ENCODE peak calls at places on chromosomes 7 and 10, in seven cellular contexts. D, Q, C, B, V, Z and H are unnamed samples.

GRCh38 chr10:93756128-93756517 is 1.6 kb upstream of the LGI1 start:
- DNase-seq in D (no peak), Q (no peak), C (no peak), B (no peak), V (no peak), Z (no peak), H (no peak)

GRCh38 chr10:31166606-31167005 is 134.9 kb upstream of the ZNF438 start:
- DNase-seq in D (no peak), Q (no peak), C (no peak), B (no peak), V (no peak), Z (peak; percentile 28), H (no peak)

GRCh38 chr7:94823952-94824351 is 83.4 kb upstream of the PPP1R9A start:
- DNase-seq in D (no peak), Q (no peak), C (no peak), B (peak; percentile 63), V (no peak), Z (peak; percentile 1), H (no peak)

GRCh38 chr7:40959955-40960354 is 742.9 kb downstream of the INHBA start:
- DNase-seq in D (no peak), Q (no peak), C (no peak), B (no peak), V (no peak), Z (no peak), H (no peak)

GRCh38 chr7:140752533-140752932 is 56.0 kb downstream of the NDUFB2 start:
- DNase-seq in D (no peak), Q (no peak), C (no peak), B (no peak), V (no peak), Z (no peak), H (no peak)

GRCh38 chr10:4512557-4513286 is 313.3 kb upstream of the AKR1E2 start:
- DNase-seq in D (no peak), Q (peak; percentile 44), C (peak; percentile 26), B (peak; percentile 75), V (no peak), Z (peak; percentile 71), H (no peak)

GRCh38 chr10:13659887-13660544 is 73.3 kb downstream of the PRPF18 start:
- DNase-seq in D (peak; percentile 77), Q (peak; percentile 37), C (peak; percentile 72), B (peak; percentile 27), V (peak; percentile 79), Z (peak; percentile 50), H (peak; percentile 47)

GRCh38 chr7:21377545-21377944 is 50.3 kb upstream of the SP4 start:
- DNase-seq in D (no peak), Q (no peak), C (no peak), B (no peak), V (no peak), Z (no peak), H (no peak)

GRCh38 chr10:72083234-72084093 is 4.9 kb downstream of the SPOCK2 start:
- DNase-seq in D (peak; percentile 49), Q (no peak), C (no peak), B (no peak), V (no peak), Z (no peak), H (no peak)

GRCh38 chr7:18829518-18830252 is 287.8 kb downstream of the TWIST1 start:
- DNase-seq in D (no peak), Q (no peak), C (no peak), B (no peak), V (no peak), Z (peak; percentile 68), H (no peak)

GRCh38 chr7:132158166-132158565 is 418.1 kb downstream of the PLXNA4 start:
- DNase-seq in D (no peak), Q (no peak), C (no peak), B (no peak), V (no peak), Z (no peak), H (no peak)

GRCh38 chr7:69630292-69630691 is 32.0 kb downstream of the AUTS2 start:
- DNase-seq in D (no peak), Q (no peak), C (peak; percentile 22), B (peak; percentile 25), V (no peak), Z (peak; percentile 16), H (no peak)

GRCh38 chr7:98930921-98931320 is 52.6 kb downstream of the TRRAP start:
- DNase-seq in D (peak; percentile 50), Q (no peak), C (no peak), B (no peak), V (no peak), Z (peak; percentile 34), H (no peak)

GRCh38 chr7:108140674-108141073 is 10.5 kb upstream of the LAMB4 start:
- DNase-seq in D (no peak), Q (no peak), C (no peak), B (no peak), V (no peak), Z (no peak), H (no peak)

GRCh38 chr7:28957064-28957821 is 887 bp downstream of the TRIL start:
- DNase-seq in D (no peak), Q (peak; percentile 26), C (peak; percentile 36), B (no peak), V (no peak), Z (no peak), H (no peak)

GRCh38 chr10:6195891-6196290 is 6.8 kb upstream of the PFKFB3 start:
- DNase-seq in D (no peak), Q (peak; percentile 65), C (peak; percentile 64), B (no peak), V (no peak), Z (no peak), H (no peak)

GRCh38 chr10:75211007-75211735 is 575 bp downstream of the VDAC2 start:
- DNase-seq in D (no peak), Q (peak; percentile 36), C (no peak), B (peak; percentile 68), V (no peak), Z (peak; percentile 57), H (no peak)

GRCh38 chr7:2757904-2758672 is 70.1 kb downstream of the AMZ1 start:
- DNase-seq in D (no peak), Q (peak; percentile 67), C (peak; percentile 71), B (peak; percentile 97), V (peak; percentile 36), Z (peak; percentile 99), H (peak; percentile 22)

GRCh38 chr7:98126311-98127142 is 19.9 kb downstream of the LMTK2 start:
- DNase-seq in D (no peak), Q (no peak), C (no peak), B (no peak), V (no peak), Z (peak; percentile 59), H (no peak)

GRCh38 chr7:28078036-28078901 is 102.3 kb downstream of the JAZF1 start:
- DNase-seq in D (peak; percentile 63), Q (peak; percentile 50), C (peak; percentile 66), B (peak; percentile 69), V (peak; percentile 63), Z (peak; percentile 62), H (peak; percentile 30)

GRCh38 chr7:82729172-82730030 is 285.8 kb upstream of the CACNA2D1 start:
- DNase-seq in D (no peak), Q (no peak), C (no peak), B (peak; percentile 59), V (no peak), Z (peak; percentile 60), H (no peak)

GRCh38 chr10:97273700-97274099 is 18.7 kb downstream of the ARHGAP19 start:
- DNase-seq in D (no peak), Q (no peak), C (no peak), B (no peak), V (no peak), Z (no peak), H (no peak)

GRCh38 chr10:97277551-97277950 is 14.9 kb downstream of the ARHGAP19 start:
- DNase-seq in D (no peak), Q (no peak), C (no peak), B (no peak), V (no peak), Z (no peak), H (no peak)

GRCh38 chr10:97278491-97278989 is 13.9 kb downstream of the ARHGAP19 start:
- DNase-seq in D (no peak), Q (no peak), C (no peak), B (peak; percentile 70), V (no peak), Z (peak; percentile 93), H (no peak)

GRCh38 chr10:97270523-97271154 is 21.8 kb downstream of the ARHGAP19 start:
- DNase-seq in D (no peak), Q (no peak), C (no peak), B (no peak), V (no peak), Z (peak; percentile 76), H (no peak)

GRCh38 chr10:97274828-97275227 is 17.6 kb downstream of the ARHGAP19 start:
- DNase-seq in D (no peak), Q (no peak), C (no peak), B (no peak), V (no peak), Z (no peak), H (no peak)
- H3K27ac ChIP-seq in D (no peak overlapping the region), Q (no peak overlapping the region), C (no peak overlapping the region), B (no peak overlapping the region), V (no peak overlapping the region), Z (no peak overlapping the region), H (no peak overlapping the region)

DNA sequence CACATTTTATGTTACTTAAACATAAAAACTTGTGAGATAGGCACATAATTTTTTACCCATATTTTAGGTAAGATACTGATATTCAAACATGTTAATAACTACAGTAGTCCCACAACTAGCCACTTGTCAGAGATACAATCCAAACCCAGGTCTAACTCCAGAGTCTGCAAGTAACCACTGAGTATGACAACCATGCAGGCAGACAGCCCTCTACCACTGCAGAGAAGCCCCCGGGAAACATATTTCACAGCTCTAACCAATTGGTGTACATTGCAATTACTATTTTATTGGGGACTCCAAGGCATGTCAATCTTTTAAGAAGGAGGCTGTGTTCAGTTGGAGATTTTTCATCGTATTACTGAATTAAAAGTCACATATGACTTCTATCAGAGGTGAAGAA is 107.2 kb upstream of the FAM133B start:
- DNase-seq in D (no peak), Q (no peak), C (no peak), B (no peak), V (no peak), Z (no peak), H (no peak)
- H3K27ac ChIP-seq in D (no peak overlapping the region), Q (peak overlapping the region; percentile 83), C (no peak overlapping the region), B (peak overlapping the region; percentile 64), V (peak overlapping the region; percentile 90), Z (peak overlapping the region; percentile 50), H (peak overlapping the region; percentile 80)

DNA sequence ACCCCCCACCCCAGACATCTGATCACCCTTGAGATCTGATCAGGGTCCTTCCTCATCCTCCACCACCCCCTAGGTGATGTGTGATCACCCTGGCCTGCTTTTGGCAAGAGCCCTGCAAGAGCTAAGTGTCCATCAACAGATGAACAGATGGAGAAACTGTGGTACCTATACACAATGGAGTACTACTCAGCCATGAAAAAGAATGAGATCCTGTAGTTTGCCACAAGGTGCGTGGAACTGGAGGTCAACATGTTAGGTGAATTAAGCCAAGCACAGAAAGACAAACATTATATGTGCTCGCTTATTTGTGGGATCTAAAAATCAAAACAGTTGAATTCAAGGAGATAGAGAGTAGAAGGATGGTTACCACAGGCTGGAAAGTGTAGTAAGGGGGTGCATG is 209.1 kb downstream of the USP6NL start:
- DNase-seq in D (no peak), Q (no peak), C (no peak), B (no peak), V (no peak), Z (no peak), H (no peak)
- H3K27ac ChIP-seq in D (peak overlapping the region; percentile 58), Q (no peak overlapping the region), C (no peak overlapping the region), B (no peak overlapping the region), V (no peak overlapping the region), Z (no peak overlapping the region), H (no peak overlapping the region)

DNA sequence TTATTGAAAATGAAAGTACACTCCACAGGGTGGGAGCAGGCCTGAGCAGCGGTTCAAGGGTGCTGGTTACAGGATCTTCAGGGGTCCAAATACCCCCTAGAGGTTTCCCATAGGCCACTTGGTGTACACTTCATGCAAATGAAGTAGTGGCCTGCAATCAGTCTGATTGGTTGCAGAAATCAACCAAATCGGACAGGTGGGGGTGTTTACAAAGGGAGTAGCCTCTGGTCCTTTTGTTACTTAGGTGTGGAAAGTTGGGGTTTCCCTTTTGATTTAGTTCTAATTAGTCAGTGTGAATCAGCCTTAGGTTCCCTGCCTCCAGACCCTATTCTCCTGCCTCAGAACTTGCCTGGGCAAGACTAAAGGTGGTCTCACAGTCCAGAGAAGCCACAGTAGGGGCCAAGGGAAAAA is 49.6 kb downstream of the SYPL1 start:
- DNase-seq in D (no peak), Q (no peak), C (no peak), B (no peak), V (no peak), Z (no peak), H (no peak)
- H3K27ac ChIP-seq in D (no peak overlapping the region), Q (no peak overlapping the region), C (no peak overlapping the region), B (no peak overlapping the region), V (no peak overlapping the region), Z (no peak overlapping the region), H (no peak overlapping the region)